ENCODE peak calls at places on chromosome 2, in eight cellular contexts. L, N, W, C, M, Z, P and S are unnamed samples.

GRCh38 chr2:226467221-226467620 is 332.4 kb downstream of the IRS1 start:
- DNase-seq in C (no peak), W (no peak), N (no peak), P (no peak), M (no peak), Z (no peak), L (no peak), S (no peak)

GRCh38 chr2:179186126-179186525 is 78.5 kb downstream of the SESTD1 start:
- DNase-seq in W (no peak), Z (no peak), N (no peak), L (peak; percentile 68), M (no peak), P (no peak), C (no peak), S (no peak)

GRCh38 chr2:14717131-14717530 is 84.6 kb downstream of the LRATD1 start:
- DNase-seq in W (no peak), P (no peak), M (no peak), C (no peak), L (no peak), Z (no peak), N (no peak), S (no peak)

GRCh38 chr2:175396696-175397095 is 215.2 kb upstream of the ATP5MC3 start:
- DNase-seq in M (no peak), N (no peak), L (no peak), Z (no peak), P (no peak), W (no peak), C (no peak), S (no peak)

GRCh38 chr2:162403884-162404283 is 60.0 kb downstream of the GCA start:
- DNase-seq in W (no peak), M (no peak), C (no peak), N (peak; percentile 59), L (peak; percentile 44), P (no peak), Z (no peak), S (no peak)

GRCh38 chr2:39568561-39569006 is 97.1 kb upstream of the TMEM178A start:
- DNase-seq in L (peak; percentile 87), Z (no peak), N (peak; percentile 48), P (no peak), M (no peak), W (no peak), C (peak; percentile 31), S (no peak)

GRCh38 chr2:128783896-128784295 is 465.2 kb upstream of the HS6ST1 start:
- DNase-seq in C (no peak), P (no peak), N (no peak), W (no peak), L (no peak), Z (no peak), M (no peak), S (peak; percentile 61)

GRCh38 chr2:237205111-237205541 is 119.4 kb downstream of the COPS8 start:
- DNase-seq in P (no peak), Z (no peak), N (peak; percentile 24), L (no peak), W (no peak), C (no peak), M (no peak), S (peak; percentile 54)

GRCh38 chr2:72917138-72917874 is at the start of gene EMX1:
- DNase-seq in Z (peak; percentile 79), P (peak; percentile 53), N (peak; percentile 83), W (peak; percentile 73), C (no peak), L (no peak), M (no peak), S (no peak)